ENCODE peak calls at places on chromosome 13, in eight cellular contexts. One of them, this sample, is unnamed.

GRCh38 chr13:95445116-95445515 is 107.4 kb upstream of the CLDN10 start:
- DNase-seq in fibroblast of pulmonary artery: no peak
- DNase-seq in IMR-90: no peak
- DNase-seq in upper lobe of right lung: no peak
- DNase-seq in neuronal stem cell: no peak
- DNase-seq in GM12865: no peak
- DNase-seq in psoas muscle: no peak
- DNase-seq in foreskin fibroblast: no peak
- DNase-seq in this sample: no peak

GRCh38 chr13:58048670-58049069 is 417.1 kb downstream of the PCDH17 start:
- DNase-seq in fibroblast of pulmonary artery: no peak
- DNase-seq in IMR-90: no peak
- DNase-seq in upper lobe of right lung: no peak
- DNase-seq in neuronal stem cell: no peak
- DNase-seq in GM12865: no peak
- DNase-seq in psoas muscle: no peak
- DNase-seq in foreskin fibroblast: no peak
- DNase-seq in this sample: no peak

GRCh38 chr13:109644069-109644750 is 142.2 kb downstream of the IRS2 start:
- DNase-seq in fibroblast of pulmonary artery: no peak
- DNase-seq in IMR-90: no peak
- DNase-seq in upper lobe of right lung: no peak
- DNase-seq in neuronal stem cell: no peak
- DNase-seq in GM12865: no peak
- DNase-seq in psoas muscle: no peak
- DNase-seq in foreskin fibroblast: no peak
- DNase-seq in this sample: no peak

GRCh38 chr13:79079351-79079839 is 326.7 kb downstream of the RBM26 start:
- DNase-seq in fibroblast of pulmonary artery: no peak
- DNase-seq in IMR-90: no peak
- DNase-seq in upper lobe of right lung: peak; percentile 45
- DNase-seq in neuronal stem cell: no peak
- DNase-seq in GM12865: no peak
- DNase-seq in psoas muscle: no peak
- DNase-seq in foreskin fibroblast: no peak
- DNase-seq in this sample: no peak

GRCh38 chr13:47696677-47697076 is 304.4 kb downstream of the SUCLA2 start:
- DNase-seq in fibroblast of pulmonary artery: no peak
- DNase-seq in IMR-90: no peak
- DNase-seq in upper lobe of right lung: no peak
- DNase-seq in neuronal stem cell: no peak
- DNase-seq in GM12865: no peak
- DNase-seq in psoas muscle: no peak
- DNase-seq in foreskin fibroblast: no peak
- DNase-seq in this sample: no peak

GRCh38 chr13:105196052-105196451 is 1339.4 kb downstream of the EFNB2 start:
- DNase-seq in fibroblast of pulmonary artery: peak; percentile 89
- DNase-seq in IMR-90: peak; percentile 58
- DNase-seq in upper lobe of right lung: no peak
- DNase-seq in neuronal stem cell: no peak
- DNase-seq in GM12865: no peak
- DNase-seq in psoas muscle: no peak
- DNase-seq in foreskin fibroblast: no peak
- DNase-seq in this sample: no peak

GRCh38 chr13:76641056-76641455 is 245.1 kb downstream of the KCTD12 start:
- DNase-seq in fibroblast of pulmonary artery: peak; percentile 14
- DNase-seq in IMR-90: no peak
- DNase-seq in upper lobe of right lung: no peak
- DNase-seq in neuronal stem cell: no peak
- DNase-seq in GM12865: no peak
- DNase-seq in psoas muscle: no peak
- DNase-seq in foreskin fibroblast: peak; percentile 50
- DNase-seq in this sample: no peak

GRCh38 chr13:38684714-38685113 is 2.2 kb upstream of the FREM2 start:
- DNase-seq in fibroblast of pulmonary artery: no peak
- DNase-seq in IMR-90: no peak
- DNase-seq in upper lobe of right lung: no peak
- DNase-seq in neuronal stem cell: no peak
- DNase-seq in GM12865: no peak
- DNase-seq in psoas muscle: no peak
- DNase-seq in foreskin fibroblast: no peak
- DNase-seq in this sample: no peak

GRCh38 chr13:22625691-22626090 is 555.1 kb upstream of the SGCG start:
- DNase-seq in fibroblast of pulmonary artery: no peak
- DNase-seq in IMR-90: no peak
- DNase-seq in upper lobe of right lung: no peak
- DNase-seq in neuronal stem cell: no peak
- DNase-seq in GM12865: no peak
- DNase-seq in psoas muscle: no peak
- DNase-seq in foreskin fibroblast: no peak
- DNase-seq in this sample: no peak

GRCh38 chr13:92313382-92313781 is 913.2 kb upstream of the GPC6 start:
- DNase-seq in fibroblast of pulmonary artery: peak; percentile 27
- DNase-seq in IMR-90: no peak
- DNase-seq in upper lobe of right lung: no peak
- DNase-seq in neuronal stem cell: no peak
- DNase-seq in GM12865: no peak
- DNase-seq in psoas muscle: no peak
- DNase-seq in foreskin fibroblast: no peak
- DNase-seq in this sample: no peak

GRCh38 chr13:89891416-89891815 is 1456.1 kb upstream of the MIR17HG start:
- DNase-seq in fibroblast of pulmonary artery: peak; percentile 2
- DNase-seq in IMR-90: no peak
- DNase-seq in upper lobe of right lung: no peak
- DNase-seq in neuronal stem cell: no peak
- DNase-seq in GM12865: no peak
- DNase-seq in psoas muscle: no peak
- DNase-seq in foreskin fibroblast: no peak
- DNase-seq in this sample: no peak

GRCh38 chr13:23621316-23621645 is 51.1 kb downstream of the TNFRSF19 start:
- DNase-seq in fibroblast of pulmonary artery: peak; percentile 61
- DNase-seq in IMR-90: peak; percentile 96
- DNase-seq in upper lobe of right lung: no peak
- DNase-seq in neuronal stem cell: no peak
- DNase-seq in GM12865: peak; percentile 70
- DNase-seq in psoas muscle: no peak
- DNase-seq in foreskin fibroblast: peak; percentile 91
- DNase-seq in this sample: peak; percentile 52

GRCh38 chr13:98880673-98881072 is 97.2 kb downstream of the DOCK9 start:
- DNase-seq in fibroblast of pulmonary artery: no peak
- DNase-seq in IMR-90: no peak
- DNase-seq in upper lobe of right lung: no peak
- DNase-seq in neuronal stem cell: no peak
- DNase-seq in GM12865: no peak
- DNase-seq in psoas muscle: no peak
- DNase-seq in foreskin fibroblast: no peak
- DNase-seq in this sample: no peak

GRCh38 chr13:34657716-34658115 is 284.4 kb upstream of the NBEA start:
- DNase-seq in fibroblast of pulmonary artery: no peak
- DNase-seq in IMR-90: peak; percentile 24
- DNase-seq in upper lobe of right lung: no peak
- DNase-seq in neuronal stem cell: no peak
- DNase-seq in GM12865: no peak
- DNase-seq in psoas muscle: no peak
- DNase-seq in foreskin fibroblast: peak; percentile 33
- DNase-seq in this sample: no peak

GRCh38 chr13:45042539-45042938 is 53.2 kb downstream of the GPALPP1 start:
- DNase-seq in fibroblast of pulmonary artery: peak; percentile 6
- DNase-seq in IMR-90: no peak
- DNase-seq in upper lobe of right lung: no peak
- DNase-seq in neuronal stem cell: no peak
- DNase-seq in GM12865: no peak
- DNase-seq in psoas muscle: no peak
- DNase-seq in foreskin fibroblast: peak; percentile 23
- DNase-seq in this sample: no peak

GRCh38 chr13:45196622-45197021 is 4.2 kb downstream of the KCTD4 start:
- DNase-seq in fibroblast of pulmonary artery: peak; percentile 25
- DNase-seq in IMR-90: peak; percentile 80
- DNase-seq in upper lobe of right lung: no peak
- DNase-seq in neuronal stem cell: no peak
- DNase-seq in GM12865: peak; percentile 41
- DNase-seq in psoas muscle: no peak
- DNase-seq in foreskin fibroblast: peak; percentile 81
- DNase-seq in this sample: no peak

GRCh38 chr13:39767791-39768564 is 112.5 kb downstream of the COG6 start:
- DNase-seq in fibroblast of pulmonary artery: no peak
- DNase-seq in IMR-90: no peak
- DNase-seq in upper lobe of right lung: no peak
- DNase-seq in neuronal stem cell: no peak
- DNase-seq in GM12865: peak; percentile 25
- DNase-seq in psoas muscle: no peak
- DNase-seq in foreskin fibroblast: no peak
- DNase-seq in this sample: no peak

GRCh38 chr13:94332360-94333040 is 147.0 kb downstream of the DCT start:
- DNase-seq in fibroblast of pulmonary artery: no peak
- DNase-seq in IMR-90: peak; percentile 84
- DNase-seq in upper lobe of right lung: no peak
- DNase-seq in neuronal stem cell: no peak
- DNase-seq in GM12865: no peak
- DNase-seq in psoas muscle: no peak
- DNase-seq in foreskin fibroblast: no peak
- DNase-seq in this sample: no peak

GRCh38 chr13:43368003-43368402 is 344.6 kb downstream of the DNAJC15 start:
- DNase-seq in fibroblast of pulmonary artery: peak; percentile 10
- DNase-seq in IMR-90: peak; percentile 57
- DNase-seq in upper lobe of right lung: no peak
- DNase-seq in neuronal stem cell: no peak
- DNase-seq in GM12865: no peak
- DNase-seq in psoas muscle: no peak
- DNase-seq in foreskin fibroblast: peak; percentile 10
- DNase-seq in this sample: no peak

GRCh38 chr13:75101997-75102720 is 379.8 kb downstream of the TBC1D4 start:
- DNase-seq in fibroblast of pulmonary artery: peak; percentile 24
- DNase-seq in IMR-90: peak; percentile 6
- DNase-seq in upper lobe of right lung: no peak
- DNase-seq in neuronal stem cell: no peak
- DNase-seq in GM12865: no peak
- DNase-seq in psoas muscle: no peak
- DNase-seq in foreskin fibroblast: peak; percentile 20
- DNase-seq in this sample: no peak

GRCh38 chr13:98068511-98068910 is 74.4 kb upstream of the FARP1 start:
- DNase-seq in fibroblast of pulmonary artery: no peak
- DNase-seq in IMR-90: no peak
- DNase-seq in upper lobe of right lung: no peak
- DNase-seq in neuronal stem cell: no peak
- DNase-seq in GM12865: no peak
- DNase-seq in psoas muscle: no peak
- DNase-seq in foreskin fibroblast: no peak
- DNase-seq in this sample: no peak

GRCh38 chr13:106096661-106097092 is 438.8 kb downstream of the EFNB2 start:
- DNase-seq in fibroblast of pulmonary artery: no peak
- DNase-seq in IMR-90: no peak
- DNase-seq in upper lobe of right lung: no peak
- DNase-seq in neuronal stem cell: no peak
- DNase-seq in GM12865: no peak
- DNase-seq in psoas muscle: no peak
- DNase-seq in foreskin fibroblast: peak; percentile 37
- DNase-seq in this sample: no peak

GRCh38 chr13:98959299-98959698 is 18.6 kb downstream of the DOCK9 start:
- DNase-seq in fibroblast of pulmonary artery: no peak
- DNase-seq in IMR-90: no peak
- DNase-seq in upper lobe of right lung: no peak
- DNase-seq in neuronal stem cell: no peak
- DNase-seq in GM12865: no peak
- DNase-seq in psoas muscle: no peak
- DNase-seq in foreskin fibroblast: no peak
- DNase-seq in this sample: no peak

GRCh38 chr13:36297259-36297599 is 385 bp downstream of the CCDC169 start:
- DNase-seq in fibroblast of pulmonary artery: peak; percentile 45
- DNase-seq in IMR-90: peak; percentile 25
- DNase-seq in upper lobe of right lung: no peak
- DNase-seq in neuronal stem cell: no peak
- DNase-seq in GM12865: peak; percentile 68
- DNase-seq in psoas muscle: no peak
- DNase-seq in foreskin fibroblast: no peak
- DNase-seq in this sample: no peak
- H3K4me3 ChIP-seq in fibroblast of pulmonary artery: peak overlapping the region; percentile 74
- H3K4me3 ChIP-seq in IMR-90: peak overlapping the region; percentile 67
- H3K4me3 ChIP-seq in upper lobe of right lung: peak overlapping the region; percentile 60
- H3K4me3 ChIP-seq in neuronal stem cell: peak overlapping the region; percentile 80
- H3K4me3 ChIP-seq in GM12865: peak overlapping the region; percentile 55
- H3K4me3 ChIP-seq in psoas muscle: peak overlapping the region; percentile 79
- H3K4me3 ChIP-seq in foreskin fibroblast: peak overlapping the region; percentile 76
- H3K4me3 ChIP-seq in this sample: peak overlapping the region; percentile 63

GRCh38 chr13:114022876-114023275 is 49.0 kb upstream of the C13orf46 start:
- DNase-seq in fibroblast of pulmonary artery: no peak
- DNase-seq in IMR-90: no peak
- DNase-seq in upper lobe of right lung: no peak
- DNase-seq in neuronal stem cell: no peak
- DNase-seq in GM12865: no peak
- DNase-seq in psoas muscle: no peak
- DNase-seq in foreskin fibroblast: no peak
- DNase-seq in this sample: no peak
- H3K4me3 ChIP-seq in fibroblast of pulmonary artery: no peak overlapping the region
- H3K4me3 ChIP-seq in IMR-90: no peak overlapping the region
- H3K4me3 ChIP-seq in upper lobe of right lung: no peak overlapping the region
- H3K4me3 ChIP-seq in neuronal stem cell: no peak overlapping the region
- H3K4me3 ChIP-seq in GM12865: no peak overlapping the region
- H3K4me3 ChIP-seq in psoas muscle: no peak overlapping the region
- H3K4me3 ChIP-seq in foreskin fibroblast: no peak overlapping the region
- H3K4me3 ChIP-seq in this sample: no peak overlapping the region

GRCh38 chr13:33543089-33543459 is 257.5 kb upstream of the STARD13 start:
- DNase-seq in fibroblast of pulmonary artery: no peak
- DNase-seq in IMR-90: no peak
- DNase-seq in upper lobe of right lung: no peak
- DNase-seq in neuronal stem cell: no peak
- DNase-seq in GM12865: no peak
- DNase-seq in psoas muscle: no peak
- DNase-seq in foreskin fibroblast: no peak
- DNase-seq in this sample: no peak

GRCh38 chr13:33541962-33542308 is 256.4 kb upstream of the STARD13 start:
- DNase-seq in fibroblast of pulmonary artery: no peak
- DNase-seq in IMR-90: no peak
- DNase-seq in upper lobe of right lung: no peak
- DNase-seq in neuronal stem cell: no peak
- DNase-seq in GM12865: no peak
- DNase-seq in psoas muscle: no peak
- DNase-seq in foreskin fibroblast: no peak
- DNase-seq in this sample: no peak

GRCh38 chr13:33542309-33543088 is 256.9 kb upstream of the STARD13 start:
- DNase-seq in fibroblast of pulmonary artery: peak; percentile 100
- DNase-seq in IMR-90: peak; percentile 100
- DNase-seq in upper lobe of right lung: peak; percentile 99
- DNase-seq in neuronal stem cell: peak; percentile 97
- DNase-seq in GM12865: peak; percentile 100
- DNase-seq in psoas muscle: peak; percentile 99
- DNase-seq in foreskin fibroblast: peak; percentile 99
- DNase-seq in this sample: peak; percentile 82

GRCh38 chr13:33544308-33544707 is 258.8 kb upstream of the STARD13 start:
- DNase-seq in fibroblast of pulmonary artery: no peak
- DNase-seq in IMR-90: no peak
- DNase-seq in upper lobe of right lung: no peak
- DNase-seq in neuronal stem cell: no peak
- DNase-seq in GM12865: no peak
- DNase-seq in psoas muscle: no peak
- DNase-seq in foreskin fibroblast: no peak
- DNase-seq in this sample: no peak

GRCh38 chr13:33543631-33544030 is 258.1 kb upstream of the STARD13 start:
- DNase-seq in fibroblast of pulmonary artery: peak; percentile 14
- DNase-seq in IMR-90: no peak
- DNase-seq in upper lobe of right lung: no peak
- DNase-seq in neuronal stem cell: no peak
- DNase-seq in GM12865: peak; percentile 38
- DNase-seq in psoas muscle: no peak
- DNase-seq in foreskin fibroblast: no peak
- DNase-seq in this sample: no peak
- H3K4me3 ChIP-seq in fibroblast of pulmonary artery: no peak overlapping the region
- H3K4me3 ChIP-seq in IMR-90: no peak overlapping the region
- H3K4me3 ChIP-seq in upper lobe of right lung: peak overlapping the region; percentile 64
- H3K4me3 ChIP-seq in neuronal stem cell: no peak overlapping the region
- H3K4me3 ChIP-seq in GM12865: peak overlapping the region; percentile 88
- H3K4me3 ChIP-seq in psoas muscle: peak overlapping the region; percentile 69
- H3K4me3 ChIP-seq in foreskin fibroblast: peak overlapping the region; percentile 57
- H3K4me3 ChIP-seq in this sample: peak overlapping the region; percentile 67

GRCh38 chr13:50635504-50635903 is 208.0 kb downstream of the DLEU7 start:
- DNase-seq in fibroblast of pulmonary artery: peak; percentile 98
- DNase-seq in IMR-90: no peak
- DNase-seq in upper lobe of right lung: no peak
- DNase-seq in neuronal stem cell: no peak
- DNase-seq in GM12865: peak; percentile 42
- DNase-seq in psoas muscle: no peak
- DNase-seq in foreskin fibroblast: peak; percentile 34
- DNase-seq in this sample: no peak
- H3K4me3 ChIP-seq in fibroblast of pulmonary artery: no peak overlapping the region
- H3K4me3 ChIP-seq in IMR-90: no peak overlapping the region
- H3K4me3 ChIP-seq in upper lobe of right lung: no peak overlapping the region
- H3K4me3 ChIP-seq in neuronal stem cell: no peak overlapping the region
- H3K4me3 ChIP-seq in GM12865: no peak overlapping the region
- H3K4me3 ChIP-seq in psoas muscle: no peak overlapping the region
- H3K4me3 ChIP-seq in foreskin fibroblast: no peak overlapping the region
- H3K4me3 ChIP-seq in this sample: no peak overlapping the region